ENCODE peak calls at places on chromosome 21, in five cellular contexts. E is HCT116, F is HepG2, C is K562, B is GM12878. H is an unnamed sample.

GRCh38 chr21:25934130-25934529 is 199.4 kb downstream of the GABPA start:
- ATAC-seq in E (no peak), F (no peak), C (no peak), B (no peak), H (no peak)

GRCh38 chr21:28521932-28522826 is 470.5 kb downstream of the LTN1 start:
- ATAC-seq in E (no peak), F (peak; percentile 69), C (no peak), B (no peak), H (peak; percentile 50)

GRCh38 chr21:31332525-31332924 is 11.5 kb downstream of the TIAM1 start:
- ATAC-seq in E (no peak), F (no peak), C (no peak), B (peak; percentile 58), H (no peak)

GRCh38 chr21:41166947-41167346 is 1.0 kb upstream of the BACE2 start:
- ATAC-seq in E (no peak), F (no peak), C (no peak), B (no peak), H (no peak)

GRCh38 chr21:44312716-44313115 is 12.9 kb downstream of the PFKL start:
- ATAC-seq in E (no peak), F (no peak), C (no peak), B (no peak), H (no peak)

GRCh38 chr21:45390121-45390751 is 14.7 kb upstream of the COL18A1 start:
- ATAC-seq in E (no peak), F (no peak), C (no peak), B (no peak), H (no peak)

GRCh38 chr21:43824250-43824882 is 35.0 kb downstream of the RRP1 start:
- ATAC-seq in E (no peak), F (no peak), C (peak; percentile 45), B (no peak), H (no peak)

GRCh38 chr21:44548922-44549321 is 2.4 kb downstream of the KRTAP10-2 start:
- ATAC-seq in E (no peak), F (no peak), C (no peak), B (no peak), H (no peak)

GRCh38 chr21:46661627-46662366 is 26.3 kb downstream of the PRMT2 start:
- ATAC-seq in E (no peak), F (no peak), C (no peak), B (no peak), H (peak; percentile 16)

GRCh38 chr21:46307625-46308024 is 16.0 kb downstream of the C21orf58 start:
- ATAC-seq in E (no peak), F (no peak), C (no peak), B (peak; percentile 73), H (no peak)

GRCh38 chr21:46545363-46545762 is 59.5 kb downstream of the S100B start:
- ATAC-seq in E (no peak), F (no peak), C (no peak), B (no peak), H (no peak)

GRCh38 chr21:31974454-31974985 is 101.7 kb downstream of the HUNK start:
- ATAC-seq in E (no peak), F (no peak), C (peak; percentile 58), B (no peak), H (no peak)

GRCh38 chr21:45202344-45202743 is 85.4 kb downstream of the POFUT2 start:
- ATAC-seq in E (no peak), F (no peak), C (no peak), B (no peak), H (no peak)

GRCh38 chr21:36835383-36835795 is 131.1 kb downstream of the HLCS start:
- ATAC-seq in E (peak; percentile 91), F (no peak), C (peak; percentile 73), B (no peak), H (no peak)

GRCh38 chr21:40902299-40902698 is 55.3 kb upstream of the DSCAM start:
- ATAC-seq in E (no peak), F (no peak), C (no peak), B (no peak), H (no peak)

GRCh38 chr21:36120304-36120902 is 14.5 kb upstream of the CBR3 start:
- ATAC-seq in E (no peak), F (no peak), C (peak; percentile 63), B (peak; percentile 50), H (peak; percentile 88)

GRCh38 chr21:20207335-20207734 is 790.9 kb upstream of the NCAM2 start:
- ATAC-seq in E (no peak), F (no peak), C (no peak), B (no peak), H (no peak)
- TF ChIP-seq POLR2AphosphoS5 in E (no peak), F (no peak), C (no peak), B (no peak), H (no peak)

GRCh38 chr21:35050348-35051286 is 1.5 kb upstream of the RUNX1 start:
- ATAC-seq in E (peak; percentile 7), F (peak; percentile 6), C (peak; percentile 45), B (peak; percentile 39), H (no peak)

GRCh38 chr21:35046880-35047229 is 2.2 kb downstream of the RUNX1 start:
- ATAC-seq in E (no peak), F (peak; percentile 19), C (no peak), B (no peak), H (peak; percentile 46)

GRCh38 chr21:35051287-35051818 is 2.3 kb upstream of the RUNX1 start:
- ATAC-seq in E (peak; percentile 91), F (peak; percentile 99), C (peak; percentile 98), B (peak; percentile 34), H (peak; percentile 62)

GRCh38 chr21:35048183-35048601 is 910 bp downstream of the RUNX1 start:
- ATAC-seq in E (peak; percentile 16), F (no peak), C (peak; percentile 7), B (no peak), H (no peak)

DNA sequence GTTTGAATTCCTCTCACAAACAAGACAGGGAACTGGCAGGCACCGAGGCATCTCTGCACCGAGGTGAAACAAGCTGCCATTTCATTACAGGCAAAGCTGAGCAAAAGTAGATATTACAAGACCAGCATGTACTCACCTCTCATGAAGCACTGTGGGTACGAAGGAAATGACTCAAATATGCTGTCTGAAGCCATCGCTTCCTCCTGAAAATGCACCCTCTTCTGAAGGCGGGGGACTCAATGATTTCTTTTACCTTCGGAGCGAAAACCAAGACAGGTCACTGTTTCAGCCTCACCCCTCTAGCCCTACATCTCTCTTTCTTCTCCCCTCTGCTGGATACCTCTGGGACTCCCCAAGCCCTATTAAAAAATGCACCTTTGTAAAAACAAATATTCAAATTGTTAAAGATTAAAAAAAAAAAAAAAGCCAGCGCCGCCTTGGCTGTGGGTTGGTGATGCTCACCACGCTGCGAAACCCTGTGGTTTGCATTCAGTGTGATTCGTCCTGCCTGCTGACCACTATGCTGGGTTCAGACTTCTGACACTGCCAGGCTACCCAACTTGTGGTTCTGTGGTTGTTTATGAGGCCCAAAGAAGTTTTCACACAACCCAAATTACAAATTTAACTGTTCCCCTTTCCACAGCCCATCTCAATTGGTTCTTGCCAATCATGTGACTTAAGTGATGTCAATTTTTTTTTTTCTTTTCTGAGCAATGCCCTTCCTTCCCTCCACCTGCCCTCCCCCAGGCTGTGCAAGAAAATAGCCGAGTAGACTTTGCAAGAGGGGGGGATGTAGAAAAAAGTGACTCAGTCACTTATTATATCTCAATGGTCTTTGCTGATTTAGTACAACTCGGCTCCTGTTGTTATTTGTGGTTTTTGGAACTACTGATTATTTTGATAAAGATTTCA is at the start of gene RUNX1:
- ATAC-seq in E (no peak), F (no peak), C (peak; percentile 27), B (peak; percentile 83), H (peak; percentile 8)
- TF ChIP-seq POLR2AphosphoS5 in E (no peak), F (no peak), C (no peak), B (peak; percentile 32), H (no peak)

GRCh38 chr21:15242906-15243305 is 178.1 kb upstream of the NRIP1 start:
- ATAC-seq in E (no peak), F (no peak), C (no peak), B (no peak), H (no peak)
- TF ChIP-seq POLR2AphosphoS5 in E (no peak), F (no peak), C (no peak), B (no peak), H (no peak)

GRCh38 chr21:16179732-16180131 is 449.9 kb downstream of the USP25 start:
- ATAC-seq in E (no peak), F (no peak), C (no peak), B (no peak), H (no peak)
- TF ChIP-seq POLR2AphosphoS5 in E (no peak), F (no peak), C (no peak), B (no peak), H (no peak)

DNA sequence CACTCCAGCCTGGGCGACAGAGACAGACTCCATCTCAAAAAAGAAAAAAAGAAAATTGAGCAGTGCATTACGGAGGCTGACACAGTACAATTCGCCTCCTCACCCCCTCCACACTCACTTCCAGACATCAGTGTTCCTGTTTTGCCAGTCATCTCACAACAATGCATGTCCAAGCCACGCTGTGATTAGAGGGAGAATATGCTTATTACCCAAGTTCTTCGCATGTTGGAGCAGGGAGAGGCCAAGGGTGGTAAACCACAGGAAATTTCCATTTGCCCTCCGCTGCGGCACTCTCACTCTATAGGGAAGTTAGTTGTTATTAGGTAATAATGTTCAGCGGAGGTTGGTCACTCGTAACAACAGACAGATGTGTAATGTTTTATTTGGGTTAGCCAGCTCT is 32.9 kb downstream of the KCNJ15 start:
- ATAC-seq in E (no peak), F (no peak), C (no peak), B (peak; percentile 64), H (peak; percentile 66)
- TF ChIP-seq POLR2AphosphoS5 in E (no peak), F (no peak), C (no peak), B (no peak), H (no peak)

GRCh38 chr21:42755031-42755665 is 101.7 kb downstream of the PDE9A start:
- ATAC-seq in E (no peak), F (no peak), C (no peak), B (no peak), H (no peak)
- TF ChIP-seq POLR2AphosphoS5 in E (no peak), F (no peak), C (no peak), B (no peak), H (no peak)